ENCODE peak calls at places on chromosome 7, in five cellular contexts. One of them, this sample, is unnamed.

GRCh38 chr7:4684826-4685225 is 2.7 kb downstream of the FOXK1 start:
- DNase-seq in HepG2: no peak
- DNase-seq in IMR-90: no peak
- DNase-seq in H1: no peak
- DNase-seq in K562: no peak
- DNase-seq in this sample: no peak

GRCh38 chr7:2168612-2169312 is 64.0 kb downstream of the MAD1L1 start:
- DNase-seq in IMR-90: no peak
- DNase-seq in H1: no peak
- DNase-seq in K562: no peak
- DNase-seq in HepG2: no peak
- DNase-seq in this sample: no peak

GRCh38 chr7:78607099-78607498 is 808.5 kb downstream of the PHTF2 start:
- DNase-seq in HepG2: no peak
- DNase-seq in IMR-90: no peak
- DNase-seq in H1: peak; percentile 59
- DNase-seq in K562: no peak
- DNase-seq in this sample: peak; percentile 5

GRCh38 chr7:105268511-105269392 is 120.0 kb downstream of the SRPK2 start:
- DNase-seq in H1: no peak
- DNase-seq in K562: peak; percentile 49
- DNase-seq in IMR-90: peak; percentile 71
- DNase-seq in HepG2: peak; percentile 13
- DNase-seq in this sample: peak; percentile 58

GRCh38 chr7:92602352-92603088 is 12.3 kb upstream of the FAM133B start:
- DNase-seq in K562: no peak
- DNase-seq in IMR-90: peak; percentile 47
- DNase-seq in HepG2: peak; percentile 21
- DNase-seq in H1: no peak
- DNase-seq in this sample: no peak

GRCh38 chr7:149454750-149455149 is 6.1 kb downstream of the ZNF777 start:
- DNase-seq in H1: peak; percentile 8
- DNase-seq in HepG2: no peak
- DNase-seq in K562: no peak
- DNase-seq in IMR-90: no peak
- DNase-seq in this sample: no peak

GRCh38 chr7:904847-905246 is 28.5 kb downstream of the GET4 start:
- DNase-seq in K562: peak; percentile 37
- DNase-seq in H1: no peak
- DNase-seq in IMR-90: peak; percentile 40
- DNase-seq in HepG2: no peak
- DNase-seq in this sample: no peak

GRCh38 chr7:28613262-28613661 is 200.9 kb downstream of the CREB5 start:
- DNase-seq in IMR-90: no peak
- DNase-seq in HepG2: no peak
- DNase-seq in K562: no peak
- DNase-seq in H1: no peak
- DNase-seq in this sample: no peak

GRCh38 chr7:8177109-8177933 is 84.6 kb downstream of the ICA1 start:
- DNase-seq in IMR-90: no peak
- DNase-seq in H1: no peak
- DNase-seq in K562: peak; percentile 33
- DNase-seq in HepG2: no peak
- DNase-seq in this sample: no peak

GRCh38 chr7:3754488-3755365 is 453.7 kb downstream of the SDK1 start:
- DNase-seq in K562: no peak
- DNase-seq in H1: no peak
- DNase-seq in HepG2: no peak
- DNase-seq in IMR-90: peak; percentile 56
- DNase-seq in this sample: no peak

GRCh38 chr7:16986775-16987174 is 105.0 kb upstream of the AGR3 start:
- DNase-seq in H1: no peak
- DNase-seq in HepG2: no peak
- DNase-seq in K562: no peak
- DNase-seq in IMR-90: no peak
- DNase-seq in this sample: no peak

GRCh38 chr7:158431055-158431940 is 156.3 kb downstream of the PTPRN2 start:
- DNase-seq in HepG2: no peak
- DNase-seq in IMR-90: no peak
- DNase-seq in K562: no peak
- DNase-seq in H1: no peak
- DNase-seq in this sample: peak; percentile 12

GRCh38 chr7:34309116-34309515 is 348.9 kb upstream of the NPSR1 start:
- DNase-seq in K562: no peak
- DNase-seq in HepG2: no peak
- DNase-seq in H1: no peak
- DNase-seq in IMR-90: no peak
- DNase-seq in this sample: no peak

GRCh38 chr7:144842377-144842851 is 6.6 kb upstream of the TPK1 start:
- DNase-seq in K562: peak; percentile 24
- DNase-seq in HepG2: no peak
- DNase-seq in H1: no peak
- DNase-seq in IMR-90: no peak
- DNase-seq in this sample: peak; percentile 19

GRCh38 chr7:149670288-149670687 is 103.1 kb downstream of the ZNF467 start:
- DNase-seq in IMR-90: peak; percentile 10
- DNase-seq in HepG2: no peak
- DNase-seq in H1: no peak
- DNase-seq in K562: no peak
- DNase-seq in this sample: no peak

GRCh38 chr7:84188811-84189405 is 5.7 kb downstream of the SEMA3A start:
- DNase-seq in H1: no peak
- DNase-seq in K562: no peak
- DNase-seq in IMR-90: peak; percentile 32
- DNase-seq in HepG2: peak; percentile 6
- DNase-seq in this sample: peak; percentile 40

GRCh38 chr7:117086788-117087187 is 133.5 kb downstream of the ST7 start:
- DNase-seq in HepG2: no peak
- DNase-seq in K562: peak; percentile 78
- DNase-seq in IMR-90: no peak
- DNase-seq in H1: no peak
- DNase-seq in this sample: no peak

GRCh38 chr7:92179393-92179924 is 517 bp upstream of the LRRD1 start:
- DNase-seq in HepG2: no peak
- DNase-seq in H1: no peak
- DNase-seq in IMR-90: peak; percentile 1
- DNase-seq in K562: no peak
- DNase-seq in this sample: no peak

GRCh38 chr7:117270371-117270770 is 52.5 kb downstream of the WNT2 start:
- DNase-seq in IMR-90: peak; percentile 74
- DNase-seq in HepG2: no peak
- DNase-seq in H1: no peak
- DNase-seq in K562: no peak
- DNase-seq in this sample: no peak

GRCh38 chr7:41538810-41539724 is 163.8 kb downstream of the INHBA start:
- DNase-seq in HepG2: no peak
- DNase-seq in IMR-90: peak; percentile 50
- DNase-seq in K562: no peak
- DNase-seq in H1: no peak
- DNase-seq in this sample: no peak

GRCh38 chr7:10708447-10708846 is 265.2 kb upstream of the PHF14 start:
- DNase-seq in IMR-90: no peak
- DNase-seq in H1: no peak
- DNase-seq in HepG2: peak; percentile 4
- DNase-seq in K562: peak; percentile 73
- DNase-seq in this sample: peak; percentile 43

GRCh38 chr7:90209776-90210175 is 1.8 kb upstream of the STEAP2 start:
- DNase-seq in H1: no peak
- DNase-seq in HepG2: no peak
- DNase-seq in IMR-90: peak; percentile 11
- DNase-seq in K562: no peak
- DNase-seq in this sample: no peak

GRCh38 chr7:100016209-100016901 is 959 bp downstream of the ZKSCAN1 start:
- DNase-seq in IMR-90: no peak
- DNase-seq in H1: no peak
- DNase-seq in K562: peak; percentile 27
- DNase-seq in HepG2: peak; percentile 70
- DNase-seq in this sample: no peak

GRCh38 chr7:100017875-100018274 is 2.5 kb downstream of the ZKSCAN1 start:
- DNase-seq in IMR-90: no peak
- DNase-seq in K562: no peak
- DNase-seq in H1: no peak
- DNase-seq in HepG2: no peak
- DNase-seq in this sample: no peak

GRCh38 chr7:100015232-100016208 is at the start of gene ZKSCAN1:
- DNase-seq in H1: peak; percentile 84
- DNase-seq in IMR-90: peak; percentile 94
- DNase-seq in HepG2: peak; percentile 91
- DNase-seq in K562: peak; percentile 98
- DNase-seq in this sample: peak; percentile 96

GRCh38 chr7:100019908-100020307 is 4.5 kb downstream of the ZKSCAN1 start:
- DNase-seq in K562: no peak
- DNase-seq in H1: no peak
- DNase-seq in HepG2: no peak
- DNase-seq in IMR-90: no peak
- DNase-seq in this sample: no peak

DNA sequence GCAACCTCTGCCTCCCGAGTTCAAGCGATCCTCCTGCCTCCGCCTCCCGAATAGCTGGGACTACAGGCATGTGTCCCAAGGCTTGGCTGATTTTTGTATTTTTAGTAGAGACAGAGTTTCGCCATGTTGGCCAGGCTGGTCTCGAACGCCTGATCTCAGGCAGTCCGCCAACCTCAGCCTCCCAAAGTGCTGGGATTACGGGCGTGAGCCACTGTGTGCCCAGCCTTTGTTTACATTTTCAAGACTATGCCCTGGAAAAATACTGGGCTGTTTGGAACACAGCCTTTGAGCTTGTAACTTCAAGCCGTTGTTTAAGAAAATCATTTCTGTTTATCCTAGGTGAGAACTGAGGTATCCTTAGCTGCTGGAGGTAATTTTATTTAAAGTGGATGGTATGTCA is 1.9 kb downstream of the ZKSCAN1 start:
- DNase-seq in H1: no peak
- DNase-seq in IMR-90: no peak
- DNase-seq in HepG2: peak; percentile 67
- DNase-seq in K562: no peak
- DNase-seq in this sample: no peak
- H3K4me1 ChIP-seq in H1: no peaks in the 10 kb centered on the region
- H3K4me1 ChIP-seq in IMR-90: peaks cover 2% of the 10 kb centered on the region
- H3K4me1 ChIP-seq in HepG2: peaks cover 82% of the 10 kb centered on the region
- H3K4me1 ChIP-seq in K562: peaks cover 16% of the 10 kb centered on the region
- H3K4me1 ChIP-seq in this sample: peaks cover 16% of the 10 kb centered on the region

GRCh38 chr7:101200862-101201599 is at the start of gene MOGAT3:
- DNase-seq in HepG2: peak; percentile 98
- DNase-seq in H1: no peak
- DNase-seq in K562: peak; percentile 69
- DNase-seq in IMR-90: no peak
- DNase-seq in this sample: no peak
- TF ChIP-seq MAFK in HepG2: no peak
- TF ChIP-seq MAFK in H1: no peak
- TF ChIP-seq MAFK in K562: no peak
- TF ChIP-seq MAFK in IMR-90: no peak
- TF ChIP-seq MAFK in this sample: no peak

GRCh38 chr7:47777531-47778152 is 170.6 kb downstream of the PKD1L1 start:
- DNase-seq in HepG2: no peak
- DNase-seq in K562: no peak
- DNase-seq in H1: no peak
- DNase-seq in IMR-90: no peak
- DNase-seq in this sample: no peak

GRCh38 chr7:47779341-47779771 is 168.9 kb downstream of the PKD1L1 start:
- DNase-seq in IMR-90: no peak
- DNase-seq in HepG2: no peak
- DNase-seq in K562: no peak
- DNase-seq in H1: no peak
- DNase-seq in this sample: no peak

GRCh38 chr7:47776335-47776734 is 171.9 kb downstream of the PKD1L1 start:
- DNase-seq in K562: no peak
- DNase-seq in IMR-90: no peak
- DNase-seq in H1: no peak
- DNase-seq in HepG2: peak; percentile 44
- DNase-seq in this sample: peak; percentile 55

GRCh38 chr7:47780555-47780954 is 167.7 kb downstream of the PKD1L1 start:
- DNase-seq in K562: no peak
- DNase-seq in HepG2: peak; percentile 54
- DNase-seq in IMR-90: no peak
- DNase-seq in H1: no peak
- DNase-seq in this sample: no peak

GRCh38 chr7:47778153-47778661 is 170.1 kb downstream of the PKD1L1 start:
- DNase-seq in K562: no peak
- DNase-seq in HepG2: peak; percentile 87
- DNase-seq in H1: no peak
- DNase-seq in IMR-90: no peak
- DNase-seq in this sample: no peak
- H3K4me1 ChIP-seq in K562: no peaks in the 10 kb centered on the region
- H3K4me1 ChIP-seq in HepG2: peaks cover 92% of the 10 kb centered on the region
- H3K4me1 ChIP-seq in H1: no peaks in the 10 kb centered on the region
- H3K4me1 ChIP-seq in IMR-90: peaks cover 6% of the 10 kb centered on the region
- H3K4me1 ChIP-seq in this sample: peaks cover 62% of the 10 kb centered on the region

GRCh38 chr7:140300263-140301131 is 97.8 kb downstream of the SLC37A3 start:
- DNase-seq in K562: peak; percentile 38
- DNase-seq in H1: no peak
- DNase-seq in HepG2: no peak
- DNase-seq in IMR-90: no peak
- DNase-seq in this sample: no peak
- TF ChIP-seq MAFK in K562: no peak
- TF ChIP-seq MAFK in H1: no peak
- TF ChIP-seq MAFK in HepG2: no peak
- TF ChIP-seq MAFK in IMR-90: no peak
- TF ChIP-seq MAFK in this sample: no peak

DNA sequence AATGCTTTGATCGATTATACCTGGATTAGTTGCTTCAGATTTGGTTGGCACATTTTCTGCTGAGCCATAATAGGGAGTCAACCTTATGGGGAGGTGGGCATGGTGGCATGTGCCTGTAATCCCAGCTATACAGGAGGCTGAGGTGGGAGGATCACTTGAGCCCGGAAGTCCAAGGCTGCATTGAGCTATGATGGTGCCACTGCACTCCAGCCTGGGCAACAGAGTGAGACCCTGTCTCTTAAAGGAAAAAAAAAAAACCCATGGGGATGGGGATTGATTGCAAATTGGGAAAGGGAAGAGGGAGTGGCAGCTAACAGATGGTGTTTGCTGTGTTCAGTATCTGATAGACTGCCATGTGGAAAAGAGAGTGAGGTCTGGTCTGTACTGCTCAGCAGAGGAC is 11.1 kb downstream of the STK17A start:
- DNase-seq in K562: no peak
- DNase-seq in HepG2: no peak
- DNase-seq in H1: no peak
- DNase-seq in IMR-90: no peak
- DNase-seq in this sample: no peak
- H3K4me1 ChIP-seq in K562: no peaks in the 10 kb centered on the region
- H3K4me1 ChIP-seq in HepG2: peaks cover 52% of the 10 kb centered on the region
- H3K4me1 ChIP-seq in H1: no peaks in the 10 kb centered on the region
- H3K4me1 ChIP-seq in IMR-90: peaks cover 9% of the 10 kb centered on the region
- H3K4me1 ChIP-seq in this sample: peaks cover 48% of the 10 kb centered on the region

This sample was measured in A549.